ENCODE peak calls at places on chromosome 3, in ten cellular contexts. D is lower lobe of right lung; S is pancreas; L is brain microvascular endothelial cell; B is neuronal stem cell; Z is mammary epithelial cell; O is uterus; G is body of pancreas; R is cardiac muscle cell; Y is CD8-positive, alpha-beta memory T cell. X is an unnamed sample.
A peak's percentile ranks its signal among the peaks of the same experiment; 100 is the strongest.

GRCh38 chr3:107992976-107993684 is 97.7 kb downstream of the CD47 start:
- DNase-seq in D (peak; percentile 49), S (no peak), L (peak; percentile 13), B (no peak), Z (peak; percentile 79), O (no peak), G (no peak), R (no peak), Y (no peak), X (no peak)

GRCh38 chr3:158725348-158725966 is 6.8 kb downstream of the RARRES1 start:
- DNase-seq in D (no peak), S (no peak), L (peak; percentile 99), B (no peak), Z (peak; percentile 93), O (peak; percentile 48), G (no peak), R (no peak), Y (no peak), X (no peak)

GRCh38 chr3:38002291-38002876 is 11.8 kb downstream of the VILL start:
- DNase-seq in D (no peak), S (peak; percentile 46), L (no peak), B (no peak), Z (no peak), O (no peak), G (peak; percentile 5), R (no peak), Y (no peak), X (no peak)

GRCh38 chr3:182814419-182815160 is 21.3 kb downstream of the ATP11B start:
- DNase-seq in D (no peak), S (no peak), L (no peak), B (no peak), Z (no peak), O (no peak), G (no peak), R (no peak), Y (no peak), X (no peak)

GRCh38 chr3:197019535-197019934 is 10.1 kb downstream of the MELTF start:
- DNase-seq in D (no peak), S (no peak), L (no peak), B (no peak), Z (no peak), O (no peak), G (no peak), R (no peak), Y (no peak), X (no peak)

GRCh38 chr3:71111784-71112440 is 471.6 kb downstream of the FOXP1 start:
- DNase-seq in D (no peak), S (no peak), L (peak; percentile 89), B (no peak), Z (peak; percentile 89), O (no peak), G (no peak), R (no peak), Y (no peak), X (no peak)

GRCh38 chr3:17643691-17644090 is 98.7 kb downstream of the TBC1D5 start:
- DNase-seq in D (no peak), S (no peak), L (peak; percentile 24), B (no peak), Z (no peak), O (no peak), G (no peak), R (no peak), Y (no peak), X (no peak)

GRCh38 chr3:143668924-143669790 is 179.1 kb downstream of the SLC9A9 start:
- DNase-seq in D (no peak), S (no peak), L (no peak), B (no peak), Z (no peak), O (no peak), G (no peak), R (no peak), Y (no peak), X (no peak)

GRCh38 chr3:105639131-105639530 is 229.7 kb downstream of the CBLB start:
- DNase-seq in D (no peak), S (no peak), L (no peak), B (no peak), Z (no peak), O (no peak), G (no peak), R (no peak), Y (no peak), X (no peak)

GRCh38 chr3:52697622-52697946 is 8.0 kb downstream of the GLT8D1 start:
- DNase-seq in D (no peak), S (no peak), L (no peak), B (no peak), Z (no peak), O (no peak), G (no peak), R (no peak), Y (no peak), X (no peak)

GRCh38 chr3:23495507-23495906 is 292.4 kb downstream of the UBE2E2 start:
- DNase-seq in D (no peak), S (no peak), L (peak; percentile 50), B (no peak), Z (peak; percentile 60), O (no peak), G (no peak), R (no peak), Y (no peak), X (no peak)

GRCh38 chr3:159266779-159267178 is 464.9 kb downstream of the MFSD1 start:
- DNase-seq in D (no peak), S (no peak), L (no peak), B (peak; percentile 59), Z (peak; percentile 42), O (no peak), G (no peak), R (peak; percentile 71), Y (no peak), X (no peak)

GRCh38 chr3:168591587-168591986 is 495.9 kb upstream of the GOLIM4 start:
- DNase-seq in D (no peak), S (no peak), L (no peak), B (no peak), Z (no peak), O (no peak), G (no peak), R (no peak), Y (no peak), X (no peak)

GRCh38 chr3:98565237-98565643 is 28.2 kb downstream of the CPOX start:
- DNase-seq in D (no peak), S (no peak), L (no peak), B (no peak), Z (peak; percentile 30), O (no peak), G (no peak), R (no peak), Y (no peak), X (no peak)

GRCh38 chr3:157782236-157782635 is 279.0 kb upstream of the VEPH1 start:
- DNase-seq in D (no peak), S (no peak), L (no peak), B (no peak), Z (no peak), O (no peak), G (no peak), R (no peak), Y (no peak), X (no peak)

GRCh38 chr3:25648107-25648535 is 16.6 kb downstream of the TOP2B start:
- DNase-seq in D (no peak), S (no peak), L (peak; percentile 86), B (peak; percentile 86), Z (peak; percentile 72), O (no peak), G (peak; percentile 89), R (peak; percentile 92), Y (peak; percentile 70), X (peak; percentile 54)

DNA sequence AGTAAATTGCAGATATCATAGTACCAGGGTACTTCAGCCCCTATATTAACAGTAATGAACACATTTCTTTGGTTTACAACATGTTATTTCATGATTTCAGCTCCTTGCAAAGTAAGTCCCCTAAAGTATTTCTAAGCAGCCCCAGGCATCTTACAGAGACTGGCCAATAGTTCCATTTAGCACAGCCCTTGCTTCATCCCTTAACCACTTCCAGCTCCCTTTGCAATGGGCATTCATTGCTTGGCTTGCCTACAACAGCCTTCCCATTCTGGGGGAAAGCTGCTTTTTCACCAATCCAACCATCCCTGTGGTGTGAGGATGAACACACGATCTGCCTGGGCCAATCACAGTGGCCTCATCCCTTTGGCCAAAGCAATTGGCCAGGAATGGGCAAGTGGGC is 67.2 kb upstream of the XCR1 start:
- DNase-seq in D (no peak), S (no peak), L (no peak), B (no peak), Z (no peak), O (no peak), G (no peak), R (no peak), Y (no peak), X (no peak)
- H3K27me3 ChIP-seq in D (no peaks in the 10 kb centered on the region), S (no peaks in the 10 kb centered on the region), L (no peaks in the 10 kb centered on the region), B (no peaks in the 10 kb centered on the region), Z (no peaks in the 10 kb centered on the region), O (no peaks in the 10 kb centered on the region), G (no peaks in the 10 kb centered on the region), R (no peaks in the 10 kb centered on the region), Y (no peaks in the 10 kb centered on the region), X (no peaks in the 10 kb centered on the region)

GRCh38 chr3:123618076-123618703 is 33.3 kb upstream of the HACD2 start:
- DNase-seq in D (no peak), S (no peak), L (no peak), B (no peak), Z (no peak), O (no peak), G (no peak), R (no peak), Y (no peak), X (no peak)
- H3K27me3 ChIP-seq in D (no peaks in the 10 kb centered on the region), S (no peaks in the 10 kb centered on the region), L (no peaks in the 10 kb centered on the region), B (no peaks in the 10 kb centered on the region), Z (no peaks in the 10 kb centered on the region), O (no peaks in the 10 kb centered on the region), G (no peaks in the 10 kb centered on the region), R (no peaks in the 10 kb centered on the region), Y (no peaks in the 10 kb centered on the region), X (no peaks in the 10 kb centered on the region)

DNA sequence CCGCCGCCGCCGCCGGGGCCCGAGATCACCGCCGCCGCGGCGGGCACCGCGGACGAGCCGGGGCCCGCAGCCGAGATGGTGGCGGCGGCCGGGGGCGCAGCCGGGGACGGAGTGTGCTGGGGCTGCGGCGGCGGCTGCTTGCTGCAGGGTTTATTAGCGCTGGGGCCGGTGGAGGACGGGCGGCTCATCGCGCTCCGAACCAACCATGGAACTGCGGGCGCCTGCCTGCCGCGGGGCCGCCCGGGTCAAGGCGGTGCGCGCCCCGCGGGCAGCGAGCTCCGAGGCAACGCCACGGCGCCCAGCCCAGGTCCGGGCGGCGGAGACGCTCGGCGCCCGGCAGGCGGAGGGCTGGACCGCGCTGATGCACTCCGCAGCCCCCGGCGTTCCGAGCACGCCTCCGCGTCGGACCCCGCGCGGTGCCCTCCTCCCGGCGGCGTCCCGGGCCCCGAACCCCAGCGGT is 277 bp downstream of the SIAH2 start:
- DNase-seq in D (no peak), S (peak; percentile 71), L (no peak), B (no peak), Z (no peak), O (no peak), G (no peak), R (no peak), Y (no peak), X (no peak)
- H3K27me3 ChIP-seq in D (no peaks in the 10 kb centered on the region), S (no peaks in the 10 kb centered on the region), L (no peaks in the 10 kb centered on the region), B (no peaks in the 10 kb centered on the region), Z (no peaks in the 10 kb centered on the region), O (no peaks in the 10 kb centered on the region), G (no peaks in the 10 kb centered on the region), R (no peaks in the 10 kb centered on the region), Y (no peaks in the 10 kb centered on the region), X (no peaks in the 10 kb centered on the region)

GRCh38 chr3:169660709-169661566 is 2.6 kb downstream of the MECOM start:
- DNase-seq in D (peak; percentile 48), S (no peak), L (no peak), B (peak; percentile 27), Z (no peak), O (no peak), G (peak; percentile 63), R (peak; percentile 20), Y (peak; percentile 7), X (no peak)
- H3K27me3 ChIP-seq in D (peaks cover 73% of the 10 kb centered on the region), S (peaks cover 7% of the 10 kb centered on the region), L (peaks cover 85% of the 10 kb centered on the region), B (peaks cover 5% of the 10 kb centered on the region), Z (peaks cover 56% of the 10 kb centered on the region), O (peaks cover 34% of the 10 kb centered on the region), G (no peaks in the 10 kb centered on the region), R (peaks cover 67% of the 10 kb centered on the region), Y (peaks cover 71% of the 10 kb centered on the region), X (peaks cover 64% of the 10 kb centered on the region)

X was measured in effector memory CD4-positive, alpha-beta T cell.